ENCODE peak calls at places on chromosomes 2 and 18, in five cellular contexts. One of them, this sample, is unnamed.

GRCh38 chr2:79275863-79276262 is 116.3 kb upstream of the REG3A start:
- DNase-seq in NCI-H460: no peak
- DNase-seq in OCI-LY7: no peak
- DNase-seq in AG09309: no peak
- DNase-seq in putamen: no peak
- DNase-seq in this sample: no peak

GRCh38 chr2:239461551-239462515 is 61.0 kb upstream of the HDAC4 start:
- DNase-seq in OCI-LY7: no peak
- DNase-seq in NCI-H460: no peak
- DNase-seq in putamen: no peak
- DNase-seq in AG09309: peak; percentile 13
- DNase-seq in this sample: no peak

GRCh38 chr18:28189400-28190239 is 12.7 kb upstream of the CDH2 start:
- DNase-seq in putamen: no peak
- DNase-seq in OCI-LY7: peak; percentile 43
- DNase-seq in NCI-H460: no peak
- DNase-seq in AG09309: no peak
- DNase-seq in this sample: no peak

GRCh38 chr2:185108588-185108987 is 510.3 kb downstream of the ZNF804A start:
- DNase-seq in putamen: no peak
- DNase-seq in NCI-H460: no peak
- DNase-seq in AG09309: no peak
- DNase-seq in OCI-LY7: no peak
- DNase-seq in this sample: no peak

GRCh38 chr18:55320399-55321255 is 267.4 kb downstream of the TCF4 start:
- DNase-seq in putamen: peak; percentile 47
- DNase-seq in OCI-LY7: peak; percentile 20
- DNase-seq in AG09309: no peak
- DNase-seq in NCI-H460: no peak
- DNase-seq in this sample: no peak

GRCh38 chr18:31199190-31199769 is 36.6 kb upstream of the DSC1 start:
- DNase-seq in AG09309: no peak
- DNase-seq in putamen: no peak
- DNase-seq in OCI-LY7: no peak
- DNase-seq in NCI-H460: peak; percentile 42
- DNase-seq in this sample: no peak

GRCh38 chr2:181828122-181828705 is 63.3 kb upstream of the ITPRID2 start:
- DNase-seq in AG09309: no peak
- DNase-seq in OCI-LY7: no peak
- DNase-seq in putamen: no peak
- DNase-seq in NCI-H460: no peak
- DNase-seq in this sample: no peak

GRCh38 chr2:133324150-133324561 is 244.1 kb downstream of the NCKAP5 start:
- DNase-seq in OCI-LY7: no peak
- DNase-seq in NCI-H460: peak; percentile 40
- DNase-seq in putamen: no peak
- DNase-seq in AG09309: peak; percentile 91
- DNase-seq in this sample: no peak

GRCh38 chr2:101119431-101119830 is 31.8 kb downstream of the TBC1D8 start:
- DNase-seq in NCI-H460: no peak
- DNase-seq in OCI-LY7: no peak
- DNase-seq in AG09309: no peak
- DNase-seq in putamen: no peak
- DNase-seq in this sample: peak; percentile 44

GRCh38 chr2:149596471-149596870 is 8.9 kb upstream of the MMADHC start:
- DNase-seq in AG09309: no peak
- DNase-seq in OCI-LY7: no peak
- DNase-seq in NCI-H460: no peak
- DNase-seq in putamen: no peak
- DNase-seq in this sample: no peak

GRCh38 chr18:40423291-40423690 is 1531.7 kb upstream of the PIK3C3 start:
- DNase-seq in putamen: no peak
- DNase-seq in OCI-LY7: no peak
- DNase-seq in NCI-H460: no peak
- DNase-seq in AG09309: no peak
- DNase-seq in this sample: no peak

GRCh38 chr2:237260032-237260431 is 153.9 kb downstream of the COL6A3 start:
- DNase-seq in putamen: no peak
- DNase-seq in AG09309: no peak
- DNase-seq in NCI-H460: no peak
- DNase-seq in OCI-LY7: no peak
- DNase-seq in this sample: no peak

GRCh38 chr2:3317871-3318270 is 59.7 kb downstream of the EIPR1 start:
- DNase-seq in putamen: no peak
- DNase-seq in NCI-H460: no peak
- DNase-seq in AG09309: no peak
- DNase-seq in OCI-LY7: no peak
- DNase-seq in this sample: no peak

GRCh38 chr2:104584393-104584792 is 269.5 kb upstream of the POU3F3 start:
- DNase-seq in OCI-LY7: no peak
- DNase-seq in putamen: no peak
- DNase-seq in AG09309: no peak
- DNase-seq in NCI-H460: no peak
- DNase-seq in this sample: no peak

GRCh38 chr2:170354855-170355649 is 177.1 kb downstream of the MYO3B start:
- DNase-seq in putamen: peak; percentile 17
- DNase-seq in OCI-LY7: peak; percentile 51
- DNase-seq in NCI-H460: no peak
- DNase-seq in AG09309: no peak
- DNase-seq in this sample: no peak

GRCh38 chr2:205590759-205591158 is 91.5 kb upstream of the NRP2 start:
- DNase-seq in putamen: no peak
- DNase-seq in AG09309: no peak
- DNase-seq in NCI-H460: no peak
- DNase-seq in OCI-LY7: no peak
- DNase-seq in this sample: no peak

GRCh38 chr18:73908323-73908722 is 239.3 kb downstream of the FBXO15 start:
- DNase-seq in OCI-LY7: no peak
- DNase-seq in putamen: no peak
- DNase-seq in AG09309: no peak
- DNase-seq in NCI-H460: peak; percentile 6
- DNase-seq in this sample: no peak

GRCh38 chr2:241069821-241070281 is 32.2 kb downstream of the MTERF4 start:
- DNase-seq in putamen: no peak
- DNase-seq in OCI-LY7: no peak
- DNase-seq in AG09309: no peak
- DNase-seq in NCI-H460: no peak
- DNase-seq in this sample: no peak

GRCh38 chr2:65261676-65262075 is 34.0 kb downstream of the ACTR2 start:
- DNase-seq in AG09309: no peak
- DNase-seq in OCI-LY7: no peak
- DNase-seq in NCI-H460: no peak
- DNase-seq in putamen: no peak
- DNase-seq in this sample: no peak

GRCh38 chr18:64380117-64380516 is 231.2 kb upstream of the LINC00305 start:
- DNase-seq in OCI-LY7: no peak
- DNase-seq in AG09309: no peak
- DNase-seq in putamen: no peak
- DNase-seq in NCI-H460: no peak
- DNase-seq in this sample: no peak

GRCh38 chr2:206984206-206984605 is 44.9 kb downstream of the CPO start:
- DNase-seq in NCI-H460: no peak
- DNase-seq in OCI-LY7: no peak
- DNase-seq in AG09309: no peak
- DNase-seq in putamen: peak; percentile 6
- DNase-seq in this sample: no peak

GRCh38 chr2:102620367-102620766 is 1.0 kb downstream of the SLC9A2 start:
- DNase-seq in putamen: no peak
- DNase-seq in NCI-H460: no peak
- DNase-seq in AG09309: no peak
- DNase-seq in OCI-LY7: no peak
- DNase-seq in this sample: no peak

This sample was measured in midbrain.